ENCODE peak calls at places on chromosomes 13 and 19, in ten cellular contexts. F is suprapubic skin, O is thoracic aorta, P is colonic mucosa, R is aorta, T is esophagus squamous epithelium, X is IMR-90, J is adrenal gland, L is PC-3, Q is pancreas. U is an unnamed sample. For H3K4me1, the result is how much of the 10 kb centered on the place peaks cover.

GRCh38 chr13:111047326-111047725 is 67.8 kb upstream of the ARHGEF7 start:
- DNase-seq in X (no peak), T (no peak), O (no peak), F (no peak), J (no peak), Q (no peak), L (no peak), P (no peak), R (no peak), U (no peak)

GRCh38 chr19:31066385-31066784 is 282.9 kb downstream of the TSHZ3 start:
- DNase-seq in X (peak), Q (no peak), O (no peak), L (peak), R (no peak), F (no peak), T (no peak), J (no peak), P (no peak), U (no peak)

GRCh38 chr13:41361501-41361900 is 50.4 kb downstream of the NAA16 start:
- DNase-seq in F (no peak), T (no peak), L (no peak), X (peak), P (no peak), R (no peak), O (no peak), Q (no peak), J (no peak), U (no peak)

GRCh38 chr19:50322931-50323781 is 6.0 kb downstream of the KCNC3 start:
- DNase-seq in R (no peak), P (no peak), F (no peak), T (no peak), O (no peak), J (no peak), X (no peak), L (no peak), Q (no peak), U (no peak)

GRCh38 chr13:30719521-30719914 is 15.8 kb upstream of the ALOX5AP start:
- DNase-seq in O (no peak), T (no peak), Q (no peak), R (no peak), F (no peak), J (no peak), L (peak), X (peak), P (no peak), U (no peak)

GRCh38 chr19:43570174-43570791 is 5.0 kb downstream of the XRCC1 start:
- DNase-seq in R (no peak), Q (no peak), J (no peak), P (no peak), F (no peak), O (no peak), L (peak), T (no peak), X (no peak), U (no peak)

GRCh38 chr19:55465460-55466245 is 1.1 kb upstream of the C19orf85 start:
- DNase-seq in Q (peak), J (no peak), F (no peak), R (no peak), L (no peak), T (no peak), P (no peak), X (no peak), O (no peak), U (no peak)

GRCh38 chr19:43564800-43565199 is 10.5 kb downstream of the XRCC1 start:
- DNase-seq in O (no peak), Q (no peak), J (no peak), L (no peak), T (no peak), P (no peak), R (no peak), F (no peak), X (no peak), U (no peak)

GRCh38 chr19:50712833-50713232 is 6.8 kb downstream of the SHANK1 start:
- DNase-seq in J (no peak), X (no peak), O (no peak), T (no peak), R (no peak), P (no peak), Q (no peak), L (no peak), F (no peak), U (no peak)

GRCh38 chr13:24213932-24214331 is 53.4 kb downstream of the SPATA13 start:
- DNase-seq in F (no peak), R (no peak), T (no peak), P (no peak), O (no peak), X (no peak), J (no peak), L (no peak), Q (no peak), U (no peak)

GRCh38 chr13:24215007-24215633 is 54.6 kb downstream of the SPATA13 start:
- DNase-seq in P (no peak), X (no peak), O (no peak), R (no peak), Q (no peak), J (no peak), F (no peak), T (no peak), L (no peak), U (no peak)

GRCh38 chr13:24216176-24216575 is 55.7 kb downstream of the SPATA13 start:
- DNase-seq in P (no peak), T (no peak), R (no peak), O (no peak), L (no peak), J (no peak), F (no peak), Q (no peak), X (no peak), U (no peak)

GRCh38 chr13:24214528-24214927 is 54.0 kb downstream of the SPATA13 start:
- DNase-seq in T (no peak), L (no peak), Q (no peak), X (no peak), R (no peak), J (no peak), O (no peak), F (no peak), P (no peak), U (no peak)

GRCh38 chr13:24215732-24216131 is 55.2 kb downstream of the SPATA13 start:
- DNase-seq in P (no peak), T (no peak), Q (peak), O (no peak), R (no peak), X (peak), F (no peak), L (peak), J (peak), U (no peak)
- H3K4me1 ChIP-seq in P (under half), T (under half), Q (half or more), O (under half), R (under half), X (under half), F (under half), L (under half), J (half or more), U (under half)

DNA sequence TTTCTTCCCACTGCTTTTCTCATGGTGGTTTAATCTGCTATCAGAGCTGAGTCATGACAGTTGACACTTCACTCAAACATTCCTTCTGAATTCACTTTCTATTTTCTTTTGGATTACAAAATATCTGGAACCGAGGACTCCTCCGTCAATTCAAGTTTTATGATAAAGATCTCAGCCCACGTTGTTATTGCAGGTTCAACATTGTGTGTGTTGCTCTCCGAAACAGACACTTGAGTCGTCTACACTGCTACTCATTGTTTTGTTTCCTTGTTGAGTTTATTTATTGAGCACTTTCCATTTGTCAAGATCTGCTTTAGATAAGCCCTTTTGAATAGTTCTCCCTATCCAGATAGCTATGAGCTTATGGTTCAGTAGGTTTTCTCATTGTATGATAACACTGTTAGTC is 636.1 kb upstream of the GPC6 start:
- DNase-seq in F (no peak), X (peak), P (no peak), L (peak), Q (no peak), O (no peak), R (no peak), J (no peak), T (no peak), U (no peak)
- H3K27ac ChIP-seq in F (no peak), X (no peak), P (no peak), L (no peak), Q (no peak), O (no peak), R (no peak), J (no peak), T (no peak), U (no peak)

DNA sequence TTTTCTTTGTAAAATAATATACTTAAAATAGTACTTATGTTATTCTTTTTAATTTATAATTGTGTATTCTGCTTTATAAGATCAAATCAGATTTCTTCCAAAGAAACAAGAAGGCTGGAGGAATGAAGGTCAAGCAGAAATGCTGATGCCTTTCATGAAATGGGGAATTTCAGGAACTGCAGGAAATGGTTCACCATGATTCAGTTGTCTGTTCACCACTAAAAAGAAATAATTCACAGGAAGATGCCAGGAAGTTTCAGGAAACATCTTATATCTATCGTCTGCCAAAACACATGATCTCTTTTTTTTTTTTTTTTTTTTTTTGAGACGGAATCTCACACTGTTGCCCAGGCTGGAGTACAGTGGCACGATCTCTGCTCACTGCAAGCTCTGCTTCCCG is 15.7 kb upstream of the SCEL start:
- DNase-seq in X (no peak), Q (no peak), R (no peak), T (no peak), F (no peak), L (peak), P (no peak), O (no peak), J (no peak), U (no peak)
- H3K4me1 ChIP-seq in X (under half), Q (under half), R (under half), T (half or more), F (under half), L (half or more), P (under half), O (under half), J (under half), U (under half)

GRCh38 chr13:79534596-79534995 is 53.6 kb downstream of the NDFIP2 start:
- DNase-seq in T (no peak), R (no peak), Q (no peak), L (no peak), X (peak), F (no peak), J (no peak), P (no peak), O (no peak), U (no peak)
- H3K27ac ChIP-seq in T (no peak), R (no peak), Q (no peak), L (no peak), X (peak), F (no peak), J (no peak), P (no peak), O (no peak), U (no peak)

GRCh38 chr19:41863209-41863931 is 3.3 kb downstream of the RPS19 start:
- DNase-seq in Q (no peak), F (no peak), L (no peak), T (no peak), R (peak), O (no peak), X (no peak), J (no peak), P (no peak), U (no peak)

GRCh38 chr19:41868120-41868988 is 8.3 kb downstream of the RPS19 start:
- DNase-seq in Q (no peak), R (no peak), J (no peak), O (no peak), L (no peak), P (no peak), T (no peak), X (no peak), F (no peak), U (no peak)

GRCh38 chr19:41868989-41869300 is 8.1 kb upstream of the CD79A start:
- DNase-seq in X (no peak), L (no peak), Q (no peak), R (no peak), O (no peak), F (no peak), P (no peak), T (no peak), J (no peak), U (no peak)

GRCh38 chr19:41864374-41864773 is 4.3 kb downstream of the RPS19 start:
- DNase-seq in Q (no peak), L (no peak), X (no peak), J (no peak), T (no peak), O (no peak), F (no peak), P (no peak), R (no peak), U (no peak)

GRCh38 chr19:41866284-41866683 is 6.2 kb downstream of the RPS19 start:
- DNase-seq in L (no peak), R (no peak), P (no peak), J (no peak), X (no peak), Q (no peak), O (no peak), T (no peak), F (peak), U (no peak)
- H3K4me1 ChIP-seq in L (under half), R (under half), P (under half), J (under half), X (under half), Q (under half), O (under half), T (half or more), F (half or more), U (under half)